ENCODE peak calls at places on chromosomes 2 and 18, in four cellular contexts. M is right cardiac atrium, T is body of pancreas, S is stomach. W is an unnamed sample.

GRCh38 chr2:119283873-119284331 is 60.3 kb downstream of the STEAP3 start:
- DNase-seq in T (no peak), M (peak; percentile 78), S (peak; percentile 77), W (peak; percentile 91)

GRCh38 chr2:41735006-41735405 is 312.8 kb upstream of the PKDCC start:
- DNase-seq in T (no peak), M (no peak), S (no peak), W (no peak)

GRCh38 chr18:54148678-54149077 is 75.8 kb downstream of the MBD2 start:
- DNase-seq in M (no peak), S (no peak), T (no peak), W (no peak)

GRCh38 chr2:218745559-218746469 is 35.2 kb downstream of the TTLL4 start:
- DNase-seq in S (peak; percentile 43), M (peak; percentile 94), T (peak; percentile 45), W (no peak)

GRCh38 chr2:173037245-173038106 is 38.2 kb upstream of the MAP3K20 start:
- DNase-seq in T (peak; percentile 27), M (peak; percentile 82), S (no peak), W (no peak)

GRCh38 chr2:20523053-20523452 is 76.2 kb downstream of the RHOB start:
- DNase-seq in T (no peak), S (no peak), M (no peak), W (no peak)

GRCh38 chr2:181466661-181467576 is 9.7 kb downstream of the ITGA4 start:
- DNase-seq in M (peak; percentile 91), T (peak; percentile 66), S (peak; percentile 77), W (no peak)

GRCh38 chr18:79856119-79857080 is 58.7 kb downstream of the KCNG2 start:
- DNase-seq in S (no peak), T (no peak), M (no peak), W (no peak)

GRCh38 chr2:237154894-237155851 is 69.5 kb downstream of the COPS8 start:
- DNase-seq in M (no peak), S (no peak), T (no peak), W (no peak)

GRCh38 chr2:172200495-172201085 is 97.9 kb upstream of the DLX2 start:
- DNase-seq in T (peak; percentile 31), M (no peak), S (no peak), W (peak; percentile 18)

GRCh38 chr2:63054812-63055509 is 4.3 kb downstream of the OTX1 start:
- DNase-seq in M (no peak), S (no peak), T (no peak), W (no peak)
- H3K4me3 ChIP-seq in M (peak overlapping the region; percentile 1), S (no peak overlapping the region), T (no peak overlapping the region), W (no peak overlapping the region)

GRCh38 chr2:11750917-11751316 is 4.5 kb downstream of the LPIN1 start:
- DNase-seq in M (no peak), S (no peak), T (no peak), W (no peak)

GRCh38 chr2:11748861-11749645 is 2.6 kb downstream of the LPIN1 start:
- DNase-seq in M (no peak), S (no peak), T (no peak), W (no peak)

GRCh38 chr2:11748018-11748860 is 1.8 kb downstream of the LPIN1 start:
- DNase-seq in M (no peak), T (no peak), S (no peak), W (no peak)

GRCh38 chr2:11750422-11750821 is 4.0 kb downstream of the LPIN1 start:
- DNase-seq in S (no peak), T (no peak), M (no peak), W (no peak)

DNA sequence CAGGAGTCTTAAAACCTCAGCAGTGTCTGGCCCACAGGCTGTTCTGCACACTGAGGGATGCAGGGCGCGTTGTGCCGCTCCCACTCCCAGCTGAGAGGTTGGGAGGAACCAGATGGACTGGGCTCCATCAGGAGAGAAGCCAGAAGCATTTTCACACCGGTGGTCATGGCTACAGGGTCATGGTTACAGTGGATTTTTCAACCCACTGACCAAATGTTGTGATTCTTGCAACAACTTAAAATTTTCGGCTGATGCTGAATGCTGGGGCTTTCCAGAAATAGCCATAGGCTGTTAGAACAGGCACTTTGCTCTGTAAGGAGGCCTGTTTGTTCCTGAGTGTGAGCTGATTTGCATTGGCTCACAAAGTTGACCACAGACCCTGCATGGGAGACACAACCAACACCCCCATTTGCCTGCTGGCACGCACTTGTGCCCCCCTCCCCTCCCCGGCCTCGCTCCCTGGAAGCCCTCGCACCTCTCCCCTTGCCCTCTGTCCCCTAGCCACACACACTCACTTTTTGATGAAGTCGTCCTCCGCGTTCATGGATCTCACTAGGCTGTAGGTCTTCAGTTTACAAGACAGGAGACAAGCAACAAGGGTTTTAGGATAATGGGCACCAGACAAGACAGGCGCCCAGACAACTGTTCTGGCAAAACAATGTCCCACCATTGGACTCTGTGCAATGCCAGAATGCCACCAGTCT is 3.4 kb downstream of the LPIN1 start:
- DNase-seq in S (no peak), M (no peak), T (no peak), W (no peak)
- H3K4me3 ChIP-seq in S (no peak overlapping the region), M (no peak overlapping the region), T (no peak overlapping the region), W (no peak overlapping the region)

DNA sequence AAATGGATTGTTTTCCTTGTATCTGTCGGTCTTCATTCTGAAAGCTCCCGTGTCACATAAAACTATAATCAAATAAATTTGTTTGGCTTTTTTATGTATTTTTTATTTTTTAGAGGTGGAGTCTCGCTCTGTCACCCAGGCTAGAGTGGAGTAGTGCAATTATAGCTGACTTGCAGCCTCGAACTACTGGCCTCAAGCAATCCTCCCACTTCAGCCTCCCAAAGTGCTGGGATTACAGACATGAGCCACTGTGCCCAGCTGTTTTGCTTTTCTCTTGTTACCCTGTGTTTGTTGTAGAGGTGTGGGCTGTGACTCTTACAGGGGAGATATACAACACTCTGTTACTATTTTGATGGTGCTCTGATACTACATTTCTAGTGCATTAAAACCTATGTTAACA is 2.2 kb downstream of the GALM start:
- DNase-seq in M (no peak), S (no peak), T (no peak), W (no peak)
- H3K4me3 ChIP-seq in M (no peak overlapping the region), S (no peak overlapping the region), T (no peak overlapping the region), W (no peak overlapping the region)

GRCh38 chr2:157442636-157443035 is 1.3 kb downstream of the CYTIP start:
- DNase-seq in T (no peak), S (no peak), M (no peak), W (no peak)

GRCh38 chr2:157443795-157444642 is at the start of gene CYTIP:
- DNase-seq in S (peak; percentile 57), T (no peak), M (peak; percentile 38), W (no peak)

GRCh38 chr2:157447031-157447430 is 3.1 kb upstream of the CYTIP start:
- DNase-seq in S (no peak), M (no peak), T (no peak), W (no peak)

GRCh38 chr2:157443090-157443489 is 799 bp downstream of the CYTIP start:
- DNase-seq in T (no peak), M (no peak), S (no peak), W (no peak)

DNA sequence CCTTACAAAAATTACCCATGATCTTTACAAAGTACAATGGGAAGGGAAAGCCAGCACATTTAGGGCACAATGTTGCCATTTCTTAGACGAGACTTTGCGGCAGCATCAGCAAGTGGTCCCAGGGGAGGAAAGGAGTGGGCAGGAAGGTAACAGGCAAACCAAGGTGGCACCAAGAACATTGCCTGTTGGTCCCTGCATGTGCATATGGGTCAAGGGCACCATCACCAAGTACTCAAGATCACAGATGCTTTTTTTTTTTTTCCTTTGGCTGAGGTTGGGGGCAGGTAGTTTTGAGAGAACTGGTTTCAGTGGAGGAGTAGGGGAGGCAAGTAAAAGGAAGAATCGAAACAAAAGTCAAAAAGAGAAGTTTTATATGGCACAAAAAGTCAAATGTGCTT is 753 bp upstream of the CYTIP start:
- DNase-seq in T (no peak), S (no peak), M (no peak), W (no peak)
- H3K4me3 ChIP-seq in T (no peak overlapping the region), S (peak overlapping the region; percentile 9), M (no peak overlapping the region), W (no peak overlapping the region)

GRCh38 chr18:75783816-75784215 is 356.3 kb upstream of the SMIM21 start:
- DNase-seq in T (no peak), M (no peak), S (no peak), W (no peak)
- H3K4me3 ChIP-seq in T (no peak overlapping the region), M (no peak overlapping the region), S (no peak overlapping the region), W (no peak overlapping the region)

GRCh38 chr2:71465356-71465755 is 12.0 kb downstream of the DYSF start:
- DNase-seq in M (no peak), T (no peak), S (no peak), W (no peak)

GRCh38 chr2:71466301-71467179 is 13.2 kb downstream of the DYSF start:
- DNase-seq in T (no peak), S (no peak), M (peak; percentile 87), W (no peak)

GRCh38 chr2:71464389-71464788 is 11.0 kb downstream of the DYSF start:
- DNase-seq in M (no peak), S (no peak), T (no peak), W (no peak)

GRCh38 chr2:71467180-71467815 is 13.9 kb downstream of the DYSF start:
- DNase-seq in M (no peak), S (no peak), T (no peak), W (no peak)

GRCh38 chr2:71465961-71466300 is 12.6 kb downstream of the DYSF start:
- DNase-seq in T (no peak), M (no peak), S (no peak), W (no peak)
- H3K4me3 ChIP-seq in T (no peak overlapping the region), M (peak overlapping the region; percentile 63), S (peak overlapping the region; percentile 65), W (peak overlapping the region; percentile 52)

GRCh38 chr18:21262244-21262643 is 20.2 kb downstream of the GREB1L start:
- DNase-seq in T (no peak), M (no peak), S (no peak), W (no peak)
- H3K4me3 ChIP-seq in T (no peak overlapping the region), M (no peak overlapping the region), S (no peak overlapping the region), W (no peak overlapping the region)